ENCODE peak calls at places on chromosomes 5 and 9, in ten cellular contexts. F, S, X, A, N, Q, J, Y, L and K are unnamed samples.

GRCh38 chr9:27385606-27386005 is 88.7 kb upstream of the EQTN start:
- DNase-seq in N (no peak), X (no peak), Y (no peak), Q (no peak), A (no peak), J (no peak), F (no peak), S (peak), L (no peak), K (no peak)

GRCh38 chr5:57177479-57178156 is 3.8 kb downstream of the GPBP1 start:
- DNase-seq in A (no peak), X (no peak), Y (no peak), N (no peak), L (no peak), J (no peak), Q (no peak), F (no peak), S (no peak), K (no peak)

GRCh38 chr9:68802525-68803015 is 97.5 kb downstream of the PIP5K1B start:
- DNase-seq in S (no peak), X (no peak), Y (no peak), A (no peak), Q (no peak), N (no peak), L (no peak), J (no peak), F (peak), K (no peak)

GRCh38 chr5:81749562-81750307 is 1.2 kb downstream of the SSBP2 start:
- DNase-seq in A (no peak), F (peak), Q (peak), L (peak), S (peak), N (peak), X (peak), J (peak), Y (peak), K (peak)

GRCh38 chr9:85276743-85277142 is 465.0 kb downstream of the AGTPBP1 start:
- DNase-seq in J (no peak), F (no peak), Q (no peak), L (no peak), Y (no peak), S (no peak), X (no peak), N (no peak), A (no peak), K (no peak)

GRCh38 chr5:157857821-157858526 is 971 bp downstream of the CLINT1 start:
- DNase-seq in N (peak), S (no peak), J (no peak), A (no peak), Y (no peak), F (peak), X (peak), Q (no peak), L (no peak), K (no peak)

GRCh38 chr9:110538621-110539020 is 40.9 kb downstream of the SVEP1 start:
- DNase-seq in J (no peak), Y (no peak), S (no peak), N (no peak), L (no peak), Q (no peak), X (no peak), A (no peak), F (no peak), K (no peak)

GRCh38 chr9:37251452-37251851 is 131.1 kb downstream of the ZCCHC7 start:
- DNase-seq in Y (no peak), F (no peak), A (no peak), J (peak), X (no peak), S (no peak), Q (no peak), L (peak), N (no peak), K (no peak)

GRCh38 chr9:93702261-93702660 is 125.9 kb downstream of the PHF2 start:
- DNase-seq in N (no peak), Y (no peak), X (no peak), A (no peak), S (no peak), L (no peak), J (no peak), Q (no peak), F (no peak), K (no peak)

GRCh38 chr5:124735169-124735858 is 11.1 kb downstream of the ZNF608 start:
- DNase-seq in Y (peak), F (peak), A (peak), S (no peak), X (peak), J (peak), L (peak), Q (no peak), N (no peak), K (no peak)

GRCh38 chr9:112299514-112299913 is 33.9 kb downstream of the PTBP3 start:
- DNase-seq in L (no peak), F (no peak), Q (no peak), S (no peak), X (peak), Y (no peak), A (no peak), J (no peak), N (peak), K (no peak)

GRCh38 chr5:776862-777711 is 7.4 kb downstream of the ZDHHC11B start:
- DNase-seq in X (peak), S (no peak), Q (no peak), Y (no peak), A (no peak), F (no peak), N (no peak), L (no peak), J (peak), K (peak)

GRCh38 chr9:97853844-97854695 is 1.0 kb downstream of the FOXE1 start:
- DNase-seq in A (no peak), X (no peak), J (peak), F (peak), S (peak), Q (no peak), Y (no peak), N (no peak), L (peak), K (no peak)

GRCh38 chr9:103245369-103245768 is 250.2 kb downstream of the CYLC2 start:
- DNase-seq in Q (no peak), L (no peak), F (no peak), A (no peak), Y (no peak), N (peak), J (no peak), X (no peak), S (no peak), K (no peak)

GRCh38 chr9:34498511-34498910 is 24.3 kb downstream of the ENHO start:
- DNase-seq in N (no peak), J (no peak), Y (no peak), F (no peak), S (no peak), Q (peak), X (no peak), A (no peak), L (peak), K (no peak)

GRCh38 chr9:16501098-16501663 is 369.3 kb downstream of the BNC2 start:
- DNase-seq in L (no peak), F (no peak), Q (no peak), S (no peak), X (peak), A (peak), Y (no peak), J (no peak), N (peak), K (no peak)

GRCh38 chr5:42872865-42873264 is 61.2 kb upstream of the SELENOP start:
- DNase-seq in L (no peak), N (no peak), X (no peak), J (no peak), S (no peak), Y (no peak), A (no peak), F (no peak), Q (no peak), K (no peak)

GRCh38 chr5:132076202-132076830 is 2.7 kb downstream of the CSF2 start:
- DNase-seq in L (no peak), F (no peak), X (no peak), J (no peak), A (no peak), Y (no peak), Q (no peak), S (no peak), N (no peak), K (no peak)

GRCh38 chr5:174596429-174596828 is 128.0 kb upstream of the MSX2 start:
- DNase-seq in S (no peak), N (peak), J (no peak), L (no peak), Q (no peak), Y (no peak), X (no peak), A (no peak), F (no peak), K (no peak)

GRCh38 chr5:132895719-132896305 is 22.3 kb downstream of the LEAP2 start:
- DNase-seq in Q (no peak), F (no peak), N (no peak), L (no peak), S (no peak), J (no peak), X (no peak), Y (no peak), A (no peak), K (no peak)

GRCh38 chr9:132141364-132141947 is 20.4 kb upstream of the NTNG2 start:
- DNase-seq in F (no peak), A (no peak), L (no peak), J (peak), Q (peak), Y (no peak), X (peak), S (no peak), N (peak), K (no peak)

GRCh38 chr5:6780802-6781391 is 67.7 kb downstream of the TENT4A start:
- DNase-seq in Q (no peak), J (no peak), L (no peak), N (no peak), F (peak), X (no peak), A (no peak), S (no peak), Y (no peak), K (no peak)

GRCh38 chr9:131769361-131769760 is 29.5 kb upstream of the RAPGEF1 start:
- DNase-seq in Y (no peak), X (no peak), N (no peak), F (no peak), S (no peak), A (no peak), L (no peak), J (no peak), Q (no peak), K (no peak)

GRCh38 chr9:125189011-125189360 is 617 bp downstream of the PPP6C start:
- DNase-seq in N (no peak), L (peak), S (peak), Y (no peak), Q (no peak), F (peak), X (peak), J (peak), A (no peak), K (peak)